ENCODE peak calls at places on chromosomes 11 and 22, in five cellular contexts. A, Y, Z, X and S are unnamed samples.

GRCh38 chr22:50089231-50090140 is at the start of gene MOV10L1:
- DNase-seq in Z (no peak), X (no peak), A (no peak), Y (peak; percentile 54), S (no peak)

GRCh38 chr11:62678770-62679696 is at the start of gene UBXN1:
- DNase-seq in Y (peak; percentile 95), X (peak; percentile 94), A (peak; percentile 95), Z (peak; percentile 83), S (peak; percentile 89)

GRCh38 chr11:57260937-57261783 is 24.1 kb upstream of the APLNR start:
- DNase-seq in X (no peak), Z (no peak), Y (no peak), A (no peak), S (no peak)

GRCh38 chr11:81574301-81574700 is 1159.4 kb downstream of the FAM181B start:
- DNase-seq in A (no peak), Y (no peak), X (no peak), Z (no peak), S (no peak)

GRCh38 chr11:20097319-20098221 is 62.7 kb downstream of the DBX1 start:
- DNase-seq in Y (no peak), Z (no peak), A (peak; percentile 60), X (no peak), S (no peak)

GRCh38 chr11:335779-336665 is 15.4 kb upstream of the IFITM3 start:
- DNase-seq in A (peak; percentile 69), X (peak; percentile 73), Z (no peak), Y (peak; percentile 53), S (no peak)

GRCh38 chr11:58060939-58061672 is 30.4 kb downstream of the OR6Q1 start:
- DNase-seq in Y (no peak), Z (no peak), A (no peak), X (no peak), S (no peak)

GRCh38 chr22:46068176-46068907 is 82.0 kb upstream of the PPARA start:
- DNase-seq in A (no peak), Y (no peak), X (no peak), Z (no peak), S (no peak)

GRCh38 chr22:40855960-40856512 is 403 bp downstream of the ST13 start:
- DNase-seq in A (peak; percentile 65), Y (peak; percentile 47), Z (peak; percentile 10), X (peak; percentile 35), S (peak; percentile 3)